ENCODE peak calls at places on chromosomes 12 and 14, in six cellular contexts. B, Y, I, R, G and X are unnamed samples.
A peak's percentile ranks its signal among the peaks of the same experiment; 100 is the strongest.

GRCh38 chr12:110931315-110931728 is 10.9 kb upstream of the MYL2 start:
- DNase-seq in B (no peak), Y (no peak), I (no peak), R (no peak), G (no peak), X (no peak)

GRCh38 chr14:102507891-102508312 is 1.7 kb downstream of the ANKRD9 start:
- DNase-seq in B (no peak), Y (no peak), I (no peak), R (no peak), G (no peak), X (no peak)

GRCh38 chr12:6784292-6784691 is 5.0 kb upstream of the CD4 start:
- DNase-seq in B (no peak), Y (no peak), I (no peak), R (no peak), G (no peak), X (no peak)

GRCh38 chr12:113222730-113223531 is 1.7 kb downstream of the TPCN1 start:
- DNase-seq in B (no peak), Y (no peak), I (peak; percentile 94), R (no peak), G (no peak), X (peak; percentile 72)

GRCh38 chr12:93823616-93824410 is 146.6 kb downstream of the CRADD start:
- DNase-seq in B (no peak), Y (no peak), I (no peak), R (no peak), G (no peak), X (no peak)

GRCh38 chr14:91946313-91947195 is 940 bp downstream of the FBLN5 start:
- DNase-seq in B (no peak), Y (no peak), I (peak; percentile 47), R (no peak), G (no peak), X (no peak)

GRCh38 chr12:71392521-71393145 is 47.0 kb upstream of the LGR5 start:
- DNase-seq in B (no peak), Y (peak; percentile 72), I (peak; percentile 87), R (no peak), G (no peak), X (peak; percentile 56)

GRCh38 chr12:103020839-103021238 is 63.4 kb downstream of the ASCL1 start:
- DNase-seq in B (no peak), Y (no peak), I (no peak), R (no peak), G (no peak), X (no peak)

GRCh38 chr12:38161123-38162000 is 155.2 kb upstream of the ALG10B start:
- DNase-seq in B (no peak), Y (no peak), I (no peak), R (no peak), G (no peak), X (no peak)

GRCh38 chr12:109818900-109819500 is 14.2 kb downstream of the TRPV4 start:
- DNase-seq in B (no peak), Y (no peak), I (peak; percentile 24), R (no peak), G (no peak), X (no peak)

GRCh38 chr14:49879683-49880204 is 13.1 kb upstream of the ARF6 start:
- DNase-seq in B (peak; percentile 30), Y (peak; percentile 95), I (peak; percentile 74), R (no peak), G (no peak), X (no peak)

GRCh38 chr12:107645630-107646333 is 39.8 kb upstream of the PWP1 start:
- DNase-seq in B (no peak), Y (no peak), I (no peak), R (no peak), G (no peak), X (no peak)

GRCh38 chr14:96245710-96246534 is 10.1 kb upstream of the BDKRB1 start:
- DNase-seq in B (no peak), Y (no peak), I (no peak), R (no peak), G (no peak), X (no peak)

GRCh38 chr14:82251434-82251833 is 717.8 kb upstream of the SEL1L start:
- DNase-seq in B (no peak), Y (no peak), I (no peak), R (no peak), G (no peak), X (no peak)

GRCh38 chr12:69099201-69099837 is 140.1 kb upstream of the CPSF6 start:
- DNase-seq in B (no peak), Y (no peak), I (peak; percentile 31), R (no peak), G (no peak), X (no peak)

GRCh38 chr12:113329022-113329790 is 5.7 kb downstream of the SLC8B1 start:
- DNase-seq in B (no peak), Y (no peak), I (peak; percentile 51), R (no peak), G (no peak), X (no peak)

GRCh38 chr12:29070309-29070708 is 78.8 kb upstream of the FAR2 start:
- DNase-seq in B (no peak), Y (no peak), I (no peak), R (no peak), G (no peak), X (no peak)

GRCh38 chr14:74459289-74459946 is 33.4 kb upstream of the SYNDIG1L start:
- DNase-seq in B (no peak), Y (no peak), I (peak; percentile 64), R (no peak), G (no peak), X (peak; percentile 40)

GRCh38 chr14:39547845-39548244 is 115.6 kb upstream of the FBXO33 start:
- DNase-seq in B (no peak), Y (no peak), I (no peak), R (no peak), G (no peak), X (no peak)

GRCh38 chr12:52774629-52775250 is 2.4 kb downstream of the KRT76 start:
- DNase-seq in B (no peak), Y (no peak), I (no peak), R (no peak), G (no peak), X (no peak)

GRCh38 chr12:90936230-90937005 is 18.6 kb downstream of the CCER1 start:
- DNase-seq in B (no peak), Y (no peak), I (no peak), R (no peak), G (no peak), X (no peak)

GRCh38 chr14:58765843-58766242 is 128.1 kb downstream of the DACT1 start:
- DNase-seq in B (no peak), Y (no peak), I (no peak), R (no peak), G (no peak), X (no peak)

GRCh38 chr12:16608346-16608745 is 2.4 kb upstream of the LMO3 start:
- DNase-seq in B (no peak), Y (no peak), I (no peak), R (no peak), G (no peak), X (no peak)

GRCh38 chr12:76542908-76543307 is 16.7 kb downstream of the OSBPL8 start:
- DNase-seq in B (no peak), Y (no peak), I (no peak), R (no peak), G (no peak), X (no peak)

GRCh38 chr12:94640134-94640928 is 10.0 kb downstream of the TMCC3 start:
- DNase-seq in B (no peak), Y (no peak), I (peak; percentile 62), R (no peak), G (no peak), X (no peak)

GRCh38 chr14:92954933-92955332 is 32.0 kb downstream of the CHGA start:
- DNase-seq in B (no peak), Y (no peak), I (no peak), R (no peak), G (no peak), X (no peak)

GRCh38 chr12:1668833-1669543 is 21.9 kb upstream of the ADIPOR2 start:
- DNase-seq in B (no peak), Y (no peak), I (no peak), R (no peak), G (no peak), X (no peak)

GRCh38 chr14:31971612-31972011 is 105.5 kb upstream of the ARHGAP5 start:
- DNase-seq in B (no peak), Y (no peak), I (no peak), R (no peak), G (no peak), X (no peak)

GRCh38 chr14:62015945-62016344 is 253.7 kb downstream of the SNAPC1 start:
- DNase-seq in B (no peak), Y (no peak), I (peak; percentile 12), R (no peak), G (no peak), X (no peak)

GRCh38 chr14:72616294-72616693 is 277.6 kb downstream of the DPF3 start:
- DNase-seq in B (no peak), Y (no peak), I (peak; percentile 69), R (no peak), G (peak; percentile 18), X (no peak)

GRCh38 chr12:93434305-93434704 is 7.4 kb downstream of the UBE2N start:
- DNase-seq in B (no peak), Y (no peak), I (no peak), R (no peak), G (no peak), X (no peak)

GRCh38 chr14:22839159-22839779 is 2.9 kb downstream of the MMP14 start:
- DNase-seq in B (no peak), Y (no peak), I (peak; percentile 58), R (no peak), G (no peak), X (no peak)

GRCh38 chr12:64745259-64745807 is 13.9 kb downstream of the GNS start:
- DNase-seq in B (no peak), Y (no peak), I (no peak), R (no peak), G (no peak), X (no peak)

GRCh38 chr14:69574266-69574953 is at the start of gene CCDC177:
- DNase-seq in B (peak; percentile 68), Y (peak; percentile 21), I (peak; percentile 68), R (peak; percentile 33), G (peak; percentile 82), X (peak; percentile 83)

GRCh38 chr12:90999946-91000345 is 4.8 kb downstream of the EPYC start:
- DNase-seq in B (no peak), Y (no peak), I (peak; percentile 25), R (no peak), G (no peak), X (no peak)